ENCODE peak calls at places on chromosomes 13 and 19, in five cellular contexts. G is HCT116, Q is HFFc6, E is neural crest cell, Y is stomach. N is an unnamed sample.

GRCh38 chr13:90415902-90416301 is 931.6 kb upstream of the MIR17HG start:
- DNase-seq in G (no peak), Q (no peak), E (no peak), Y (no peak), N (no peak)

GRCh38 chr13:40490086-40490723 is 176.2 kb downstream of the FOXO1 start:
- DNase-seq in G (no peak), Q (no peak), E (no peak), Y (peak), N (peak)

GRCh38 chr13:106753241-106753640 is 185.3 kb upstream of the ARGLU1 start:
- DNase-seq in G (no peak), Q (no peak), E (no peak), Y (no peak), N (no peak)

GRCh38 chr13:91745962-91746361 is 347.5 kb downstream of the GPC5 start:
- DNase-seq in G (no peak), Q (no peak), E (no peak), Y (no peak), N (no peak)

GRCh38 chr13:27122036-27122435 is 49.6 kb downstream of the USP12 start:
- DNase-seq in G (no peak), Q (no peak), E (no peak), Y (no peak), N (no peak)

GRCh38 chr13:23639672-23640275 is 69.6 kb downstream of the TNFRSF19 start:
- DNase-seq in G (no peak), Q (no peak), E (no peak), Y (no peak), N (no peak)

GRCh38 chr13:81058211-81058915 is 717.4 kb upstream of the SPRY2 start:
- DNase-seq in G (no peak), Q (no peak), E (no peak), Y (no peak), N (no peak)

GRCh38 chr19:10007811-10008211 is 2.5 kb downstream of the COL5A3 start:
- DNase-seq in G (no peak), Q (peak), E (no peak), Y (no peak), N (no peak)

GRCh38 chr13:75787249-75787940 is 151.3 kb downstream of the LMO7 start:
- DNase-seq in G (no peak), Q (peak), E (no peak), Y (no peak), N (no peak)

GRCh38 chr19:4686700-4687099 is 16.6 kb upstream of the MYDGF start:
- DNase-seq in G (no peak), Q (no peak), E (no peak), Y (no peak), N (no peak)

GRCh38 chr13:83499286-83499685 is 383.0 kb downstream of the SLITRK1 start:
- DNase-seq in G (no peak), Q (peak), E (no peak), Y (no peak), N (no peak)

GRCh38 chr13:30108913-30109237 is 198.5 kb downstream of the KATNAL1 start:
- DNase-seq in G (no peak), Q (no peak), E (no peak), Y (peak), N (no peak)

GRCh38 chr13:66492479-66492878 is 737.7 kb downstream of the PCDH9 start:
- DNase-seq in G (peak), Q (no peak), E (no peak), Y (no peak), N (no peak)

GRCh38 chr13:40611004-40611403 is 55.4 kb downstream of the FOXO1 start:
- DNase-seq in G (no peak), Q (no peak), E (no peak), Y (no peak), N (no peak)

GRCh38 chr19:47402504-47402903 is 16.8 kb downstream of the MEIS3 start:
- DNase-seq in G (no peak), Q (no peak), E (no peak), Y (no peak), N (no peak)

GRCh38 chr19:2341247-2341705 is 12.8 kb downstream of the SPPL2B start:
- DNase-seq in G (no peak), Q (no peak), E (no peak), Y (no peak), N (no peak)

GRCh38 chr19:419721-420515 is 11.0 kb upstream of the C2CD4C start:
- DNase-seq in G (no peak), Q (no peak), E (no peak), Y (no peak), N (no peak)

GRCh38 chr13:23902975-23903905 is 5.9 kb upstream of the C1QTNF9B start:
- DNase-seq in G (no peak), Q (no peak), E (no peak), Y (no peak), N (peak)

GRCh38 chr13:90498096-90498495 is 849.4 kb upstream of the MIR17HG start:
- DNase-seq in G (no peak), Q (no peak), E (no peak), Y (no peak), N (no peak)

GRCh38 chr13:70623260-70623659 is 515.0 kb upstream of the KLHL1 start:
- DNase-seq in G (no peak), Q (no peak), E (no peak), Y (no peak), N (no peak)

GRCh38 chr13:94251801-94252200 is 227.7 kb downstream of the DCT start:
- DNase-seq in G (no peak), Q (no peak), E (no peak), Y (no peak), N (no peak)

GRCh38 chr19:2532252-2533071 is 56.5 kb downstream of the GADD45B start:
- DNase-seq in G (peak), Q (peak), E (no peak), Y (no peak), N (no peak)

GRCh38 chr19:1264801-1265610 is 4.1 kb upstream of the CIRBP start:
- DNase-seq in G (no peak), Q (peak), E (no peak), Y (peak), N (peak)

GRCh38 chr19:2332341-2333026 is 4.0 kb downstream of the SPPL2B start:
- DNase-seq in G (no peak), Q (no peak), E (no peak), Y (no peak), N (peak)

GRCh38 chr13:82962422-82962821 is 919.9 kb downstream of the SLITRK1 start:
- DNase-seq in G (no peak), Q (no peak), E (no peak), Y (no peak), N (no peak)

GRCh38 chr19:18344546-18344945 is 4.1 kb downstream of the PGPEP1 start:
- DNase-seq in G (no peak), Q (no peak), E (no peak), Y (no peak), N (no peak)

GRCh38 chr13:80276371-80277289 is 64.3 kb downstream of the SPRY2 start:
- DNase-seq in G (no peak), Q (peak), E (peak), Y (no peak), N (no peak)

GRCh38 chr19:35114656-35115537 is 726 bp upstream of the FXYD3 start:
- DNase-seq in G (peak), Q (no peak), E (peak), Y (peak), N (peak)

GRCh38 chr19:28466107-28467045 is 746.6 kb downstream of the UQCRFS1 start:
- DNase-seq in G (no peak), Q (no peak), E (peak), Y (peak), N (peak)

GRCh38 chr19:778910-779653 is 18.2 kb upstream of the PTBP1 start:
- DNase-seq in G (no peak), Q (peak), E (no peak), Y (no peak), N (no peak)

DNA sequence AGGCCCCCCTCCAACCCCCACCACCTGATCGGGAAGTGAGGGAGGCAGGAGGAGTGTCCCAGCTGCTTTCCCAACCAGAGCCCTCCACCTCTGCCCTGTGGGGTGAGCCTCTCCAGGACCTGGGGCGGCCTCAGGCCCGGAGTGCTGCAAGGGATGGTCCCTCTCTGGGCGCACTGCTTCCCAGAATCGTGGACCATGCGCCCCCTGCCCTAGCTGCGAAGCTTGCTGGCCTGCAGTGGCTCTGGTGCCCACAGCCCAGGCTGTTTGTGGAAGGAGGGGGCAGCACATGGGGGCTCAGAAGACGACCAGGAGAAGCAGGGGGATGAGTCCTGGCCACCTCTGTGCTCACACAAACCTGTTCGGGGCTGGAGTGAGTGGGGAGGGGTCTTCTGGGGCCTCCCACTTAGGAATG is 33.6 kb downstream of the CEBPG start:
- DNase-seq in G (no peak), Q (no peak), E (no peak), Y (no peak), N (no peak)
- TF ChIP-seq CTCF in G (no peak), Q (no peak), E (peak), Y (no peak), N (peak)

DNA sequence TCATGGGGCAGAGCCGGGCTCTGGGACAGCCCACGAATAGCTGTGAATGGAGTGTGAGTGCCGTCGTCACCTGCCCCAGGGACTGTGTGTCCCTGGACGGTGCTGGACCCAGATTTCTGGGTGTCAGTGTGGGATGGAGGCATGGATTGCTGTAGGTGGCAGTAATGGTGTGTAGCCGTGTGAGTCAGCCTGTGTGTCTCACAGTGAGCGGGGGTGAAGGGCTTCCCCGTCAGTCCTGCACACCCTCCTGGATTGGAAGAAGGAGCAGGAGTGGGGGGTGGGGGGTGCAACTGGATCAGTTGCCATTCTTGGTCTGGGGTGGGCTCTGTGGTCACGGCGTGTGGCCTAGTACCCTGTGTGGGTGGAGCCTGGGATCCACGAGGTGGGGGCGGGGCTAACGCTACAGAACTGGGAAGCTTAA is 6.5 kb upstream of the LTBP4 start:
- DNase-seq in G (no peak), Q (peak), E (no peak), Y (no peak), N (peak)
- TF ChIP-seq CTCF in G (no peak), Q (no peak), E (no peak), Y (no peak), N (no peak)

DNA sequence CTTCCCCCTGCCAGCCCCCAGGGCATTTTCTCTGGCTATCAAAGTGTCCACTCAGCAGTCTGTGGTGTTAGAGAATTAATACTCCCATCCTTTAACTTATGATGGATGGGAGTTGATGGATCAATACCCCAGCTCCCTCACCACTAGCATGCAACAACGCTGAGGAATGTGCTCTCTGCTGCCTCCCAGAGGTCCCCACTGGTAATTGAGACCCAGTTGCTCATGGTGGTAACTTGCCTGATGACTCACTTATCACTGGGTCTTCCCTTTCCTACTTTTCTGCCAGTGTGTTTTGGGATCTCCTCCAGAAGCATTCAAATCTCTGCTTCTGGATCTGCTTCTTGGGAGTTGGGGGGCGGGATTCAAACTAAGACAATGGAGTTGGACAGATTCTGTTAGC is 20.3 kb upstream of the CACNA1A start:
- DNase-seq in G (peak), Q (peak), E (peak), Y (no peak), N (peak)
- TF ChIP-seq CTCF in G (no peak), Q (peak), E (peak), Y (no peak), N (peak)

GRCh38 chr13:44818428-44818827 is 170.8 kb downstream of the NUFIP1 start:
- DNase-seq in G (peak), Q (peak), E (no peak), Y (no peak), N (no peak)
- TF ChIP-seq CTCF in G (peak), Q (peak), E (peak), Y (peak), N (no peak)

DNA sequence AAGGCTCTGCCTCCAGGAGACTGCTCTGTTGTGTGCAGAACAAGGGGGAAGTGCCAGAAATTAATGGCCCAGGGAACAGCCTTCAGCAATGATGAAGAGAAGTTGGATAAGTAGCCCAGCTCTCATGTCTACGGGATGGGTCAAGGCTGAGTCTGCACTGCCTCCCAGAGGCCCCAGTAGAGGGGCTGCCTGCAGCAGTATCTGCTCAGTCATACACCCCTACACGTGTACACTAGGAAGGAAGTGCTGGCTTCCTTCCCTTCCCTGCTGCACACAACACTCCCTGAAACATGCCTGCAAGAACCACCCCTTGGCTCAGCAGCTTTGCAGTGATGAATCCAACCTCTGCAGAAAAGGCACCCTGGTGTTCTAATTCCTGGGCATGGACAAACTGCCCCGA is 54.5 kb upstream of the URI1 start:
- DNase-seq in G (no peak), Q (peak), E (no peak), Y (peak), N (no peak)
- TF ChIP-seq CTCF in G (no peak), Q (no peak), E (no peak), Y (no peak), N (no peak)

GRCh38 chr13:48411281-48412099 is 1.4 kb downstream of the LPAR6 start:
- DNase-seq in G (no peak), Q (no peak), E (no peak), Y (no peak), N (no peak)
- TF ChIP-seq CTCF in G (no peak), Q (no peak), E (no peak), Y (no peak), N (no peak)

GRCh38 chr13:49869514-49869913 is 66.6 kb downstream of the SPRYD7 start:
- DNase-seq in G (no peak), Q (peak), E (peak), Y (no peak), N (no peak)
- TF ChIP-seq CTCF in G (peak), Q (peak), E (peak), Y (no peak), N (no peak)

GRCh38 chr13:46995874-46996273 is 99.0 kb upstream of the HTR2A start:
- DNase-seq in G (no peak), Q (no peak), E (no peak), Y (no peak), N (no peak)

GRCh38 chr13:46996316-46996715 is 99.5 kb upstream of the HTR2A start:
- DNase-seq in G (no peak), Q (no peak), E (no peak), Y (no peak), N (no peak)

GRCh38 chr13:46994492-46994891 is 97.6 kb upstream of the HTR2A start:
- DNase-seq in G (no peak), Q (no peak), E (no peak), Y (no peak), N (no peak)

GRCh38 chr13:46992383-46992952 is 95.6 kb upstream of the HTR2A start:
- DNase-seq in G (peak), Q (no peak), E (no peak), Y (no peak), N (no peak)
- TF ChIP-seq CTCF in G (no peak), Q (peak), E (peak), Y (no peak), N (peak)

DNA sequence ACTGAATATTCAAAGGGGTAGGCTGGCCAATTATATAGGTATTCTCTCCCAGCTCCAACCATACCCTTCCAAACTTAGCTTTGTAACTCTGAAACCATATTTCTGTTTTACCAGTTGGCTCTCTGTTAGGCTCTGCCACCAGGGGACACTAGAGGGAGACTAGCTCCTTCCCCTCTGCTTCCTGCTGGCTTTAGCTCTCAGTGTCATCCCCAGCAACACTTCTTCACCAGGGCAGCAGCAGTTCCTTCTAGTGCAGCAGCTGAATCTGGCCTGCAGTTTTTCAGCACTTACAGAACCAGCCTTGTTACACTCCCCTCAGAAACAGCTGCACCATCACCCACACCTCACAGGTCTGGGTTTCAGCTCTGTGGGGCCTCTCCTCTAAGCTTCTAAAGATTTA is 51.0 kb upstream of the DOCK9 start:
- DNase-seq in G (no peak), Q (no peak), E (no peak), Y (no peak), N (no peak)
- TF ChIP-seq CTCF in G (no peak), Q (peak), E (peak), Y (no peak), N (peak)

N was measured in glutamatergic neuron.